ENCODE peak calls at places on chromosomes 4 and X, in four cellular contexts. M is GM12891, Z is SK-N-SH, A is HepG2. P is an unnamed sample.

GRCh38 chrX:111124418-111124817 is 28.4 kb downstream of the PAK3 start:
- DNase-seq in A (no peak), Z (no peak), M (no peak), P (no peak)

GRCh38 chr4:54852061-54852460 is 194.3 kb downstream of the KIT start:
- DNase-seq in A (no peak), Z (no peak), M (no peak), P (no peak)

GRCh38 chrX:71992711-71993110 is 82.1 kb downstream of the NHSL2 start:
- DNase-seq in Z (no peak), M (no peak), A (no peak), P (no peak)

GRCh38 chr4:13706130-13706529 is 78.6 kb upstream of the BOD1L1 start:
- DNase-seq in M (no peak), A (no peak), Z (no peak), P (no peak)

GRCh38 chr4:65510976-65511375 is 159.3 kb downstream of the EPHA5 start:
- DNase-seq in A (no peak), Z (no peak), M (no peak), P (no peak)

GRCh38 chr4:147285751-147286150 is 195.1 kb upstream of the EDNRA start:
- DNase-seq in A (no peak), Z (no peak), M (no peak), P (no peak)

GRCh38 chrX:24799078-24799477 is 105.4 kb downstream of the POLA1 start:
- DNase-seq in M (no peak), Z (no peak), A (no peak), P (no peak)

GRCh38 chrX:139170526-139171173 is 359.9 kb upstream of the F9 start:
- DNase-seq in Z (no peak), A (no peak), M (no peak), P (no peak)

GRCh38 chrX:57900961-57901360 is 9.3 kb downstream of the ZXDA start:
- DNase-seq in Z (no peak), M (no peak), A (no peak), P (no peak)

GRCh38 chr4:183823394-183823793 is 81.7 kb upstream of the STOX2 start:
- DNase-seq in M (no peak), Z (no peak), A (no peak), P (no peak)

GRCh38 chrX:6184900-6185515 is 43.7 kb downstream of the NLGN4X start:
- DNase-seq in M (no peak), Z (no peak), A (no peak), P (no peak)

GRCh38 chr4:117093581-117093980 is 8.2 kb upstream of the TRAM1L1 start:
- DNase-seq in A (no peak), M (no peak), Z (no peak), P (no peak)

GRCh38 chrX:154805696-154806091 is 409 bp upstream of the MPP1 start:
- DNase-seq in Z (no peak), A (no peak), M (no peak), P (no peak)

GRCh38 chr4:1777822-1778641 is 15.1 kb upstream of the FGFR3 start:
- DNase-seq in A (peak), M (no peak), Z (no peak), P (no peak)

GRCh38 chr4:141759796-141760425 is 123.5 kb downstream of the IL15 start:
- DNase-seq in Z (no peak), A (no peak), M (no peak), P (no peak)

GRCh38 chrX:67587946-67588624 is 44.3 kb downstream of the AR start:
- DNase-seq in M (no peak), A (no peak), Z (no peak), P (no peak)

GRCh38 chrX:48683411-48683982 is at the start of gene WAS:
- DNase-seq in Z (no peak), M (peak), A (no peak), P (peak)

GRCh38 chr4:94621491-94622080 is 136.2 kb upstream of the BMPR1B start:
- DNase-seq in M (peak), Z (peak), A (peak), P (peak)

GRCh38 chrX:139287155-139287924 is 243.2 kb upstream of the F9 start:
- DNase-seq in Z (no peak), A (peak), M (no peak), P (no peak)

GRCh38 chr4:79874197-79874596 is 198.8 kb downstream of the ANTXR2 start:
- DNase-seq in M (no peak), Z (no peak), A (no peak), P (no peak)

GRCh38 chr4:8084031-8084660 is 74.5 kb downstream of the ABLIM2 start:
- DNase-seq in A (no peak), Z (no peak), M (no peak), P (no peak)

GRCh38 chrX:152915541-152916241 is 17.8 kb downstream of the ZNF185 start:
- DNase-seq in Z (peak), A (peak), M (peak), P (peak)

GRCh38 chrX:37425370-37425769 is 76.2 kb downstream of the PRRG1 start:
- DNase-seq in M (no peak), A (no peak), Z (no peak), P (no peak)

GRCh38 chr4:85937507-85937906 is 422.3 kb downstream of the MAPK10 start:
- DNase-seq in Z (no peak), A (no peak), M (no peak), P (no peak)

GRCh38 chr4:6892190-6892908 is 17.3 kb upstream of the TBC1D14 start:
- DNase-seq in M (no peak), A (peak), Z (no peak), P (no peak)

GRCh38 chr4:88765729-88766128 is 68.1 kb upstream of the NAP1L5 start:
- DNase-seq in M (no peak), Z (no peak), A (no peak), P (no peak)

GRCh38 chr4:47122592-47123291 is 91.4 kb downstream of the GABRB1 start:
- DNase-seq in Z (peak), A (peak), M (peak), P (peak)

GRCh38 chr4:105520819-105521790 is 31.3 kb upstream of the ARHGEF38 start:
- DNase-seq in M (peak), A (peak), Z (peak), P (peak)

GRCh38 chr4:145218251-145218650 is 37.9 kb upstream of the OTUD4 start:
- DNase-seq in M (peak), Z (no peak), A (no peak), P (no peak)
- TF ChIP-seq TAF1 in M (no peak), Z (no peak), A (no peak), P (no peak)

GRCh38 chrX:12496343-12496742 is 294.9 kb upstream of the PRPS2 start:
- DNase-seq in A (no peak), M (no peak), Z (no peak), P (no peak)

GRCh38 chrX:12494400-12495138 is 296.6 kb upstream of the PRPS2 start:
- DNase-seq in Z (no peak), M (no peak), A (no peak), P (no peak)

DNA sequence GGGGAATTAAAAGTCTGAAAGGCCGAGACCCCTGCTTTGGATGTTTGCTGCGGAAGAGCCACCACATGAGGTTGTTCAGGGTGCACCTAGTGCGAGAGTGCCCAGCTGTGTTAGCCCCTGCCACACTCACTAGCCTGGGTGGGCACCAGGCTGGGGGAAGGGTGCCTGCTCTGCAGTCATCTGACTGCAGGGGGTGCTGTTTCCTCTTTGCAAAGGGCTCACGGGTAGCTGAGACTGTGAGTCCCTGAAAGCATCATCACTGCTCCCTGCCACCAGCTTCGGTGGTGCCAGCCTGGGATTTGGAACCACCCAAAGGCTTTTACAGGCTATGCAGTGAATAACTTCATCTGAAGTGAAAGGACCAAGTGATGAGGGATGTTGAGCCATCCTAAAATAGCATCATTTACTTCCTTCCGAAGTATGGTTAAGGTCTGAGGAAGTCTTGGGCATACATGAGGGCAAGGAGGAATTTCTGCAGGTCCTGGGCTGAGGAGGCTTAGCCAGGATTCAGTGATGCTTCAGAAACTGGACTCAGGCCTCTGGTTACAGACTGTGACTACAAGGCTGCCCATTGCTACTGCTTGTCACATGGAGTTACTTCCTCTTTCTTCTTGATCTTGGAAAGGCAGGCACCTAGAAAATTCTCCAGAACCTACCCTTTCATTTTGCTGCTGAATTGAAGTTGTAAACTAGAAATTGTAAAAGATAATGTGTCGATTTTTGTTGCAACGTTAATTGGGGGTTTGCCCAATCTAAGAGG is 293.2 kb upstream of the PRPS2 start:
- DNase-seq in M (peak), A (no peak), Z (peak), P (peak)
- TF ChIP-seq TAF1 in M (no peak), A (no peak), Z (no peak), P (no peak)

GRCh38 chr4:140090215-140090731 is 63.7 kb downstream of the MAML3 start:
- DNase-seq in M (no peak), Z (no peak), A (peak), P (no peak)
- TF ChIP-seq TAF1 in M (no peak), Z (no peak), A (no peak), P (no peak)

DNA sequence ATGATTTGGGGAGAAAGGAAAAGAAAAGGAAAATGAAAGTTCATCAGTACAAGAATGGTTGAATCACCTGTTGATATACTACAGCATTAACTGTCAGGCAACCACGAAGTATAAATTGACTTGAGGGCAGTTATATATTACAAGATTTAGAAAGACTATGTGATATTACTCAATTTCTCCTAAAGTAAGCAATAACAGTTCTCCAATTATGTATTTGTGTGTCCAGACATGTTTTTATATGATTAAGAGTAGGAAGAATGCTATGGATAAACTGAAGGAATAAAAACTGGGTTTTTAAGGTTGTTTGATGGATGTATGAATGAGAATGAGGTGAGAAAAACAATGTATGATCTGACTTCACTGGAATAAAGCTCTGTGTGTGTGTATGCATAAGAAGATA is 2234.4 kb downstream of the ARAP2 start:
- DNase-seq in A (no peak), Z (no peak), M (no peak), P (no peak)
- TF ChIP-seq TAF1 in A (no peak), Z (no peak), M (no peak), P (no peak)

P was measured in GM12892.